ENCODE peak calls at places on chromosomes 7 and 10, in ten cellular contexts. R is heart left ventricle, M is body of pancreas, K is GM10248, F is epithelial cell of esophagus, A is IMR-90, Z is WTC11, N is foreskin fibroblast, Q is foreskin keratinocyte, G is activated B cell treated with CpG ODN at 0.5 μM for 24 hours. O is an unnamed sample.

GRCh38 chr7:74409571-74409970 is 44.1 kb upstream of the GTF2IRD1 start:
- DNase-seq in F (no peak), M (no peak), K (no peak), Z (no peak), R (no peak), G (no peak), Q (no peak), N (no peak), A (no peak), O (no peak)

GRCh38 chr10:71939861-71940474 is 24.2 kb upstream of the CHST3 start:
- DNase-seq in K (no peak), A (no peak), F (no peak), G (no peak), Z (no peak), M (no peak), R (no peak), Q (no peak), N (no peak), O (no peak)

GRCh38 chr7:154484406-154484805 is 432.2 kb downstream of the DPP6 start:
- DNase-seq in G (no peak), Q (no peak), F (no peak), K (no peak), A (no peak), Z (no peak), M (no peak), N (no peak), R (no peak), O (no peak)

GRCh38 chr10:1142596-1142995 is 86.4 kb downstream of the WDR37 start:
- DNase-seq in A (no peak), Q (no peak), R (no peak), Z (no peak), M (no peak), F (peak), G (no peak), N (no peak), K (no peak), O (no peak)

GRCh38 chr10:1476106-1476803 is 261.1 kb downstream of the ADARB2 start:
- DNase-seq in Z (no peak), K (no peak), M (no peak), G (no peak), N (no peak), Q (no peak), R (no peak), F (no peak), A (no peak), O (no peak)

GRCh38 chr7:95473276-95473985 is 12.3 kb upstream of the ASB4 start:
- DNase-seq in N (no peak), R (no peak), A (no peak), F (no peak), Q (no peak), Z (no peak), G (no peak), K (no peak), M (no peak), O (no peak)

GRCh38 chr7:106047146-106047545 is 65.0 kb downstream of the SYPL1 start:
- DNase-seq in Z (no peak), N (no peak), G (no peak), Q (no peak), K (no peak), A (no peak), F (no peak), M (no peak), R (no peak), O (no peak)

GRCh38 chr7:139823855-139824670 is 5.0 kb upstream of the TBXAS1 start:
- DNase-seq in N (peak), R (no peak), Z (no peak), Q (no peak), G (no peak), K (no peak), F (no peak), M (no peak), A (peak), O (no peak)

GRCh38 chr10:75596930-75597629 is 165.7 kb downstream of the LRMDA start:
- DNase-seq in M (no peak), R (no peak), K (no peak), Z (no peak), Q (no peak), G (no peak), N (no peak), F (no peak), A (no peak), O (no peak)

GRCh38 chr10:121595806-121596667 is 2.2 kb downstream of the FGFR2 start:
- DNase-seq in M (peak), A (no peak), Z (peak), G (no peak), Q (no peak), N (no peak), K (no peak), F (no peak), R (no peak), O (no peak)

GRCh38 chr7:51357821-51358220 is 41.2 kb upstream of the COBL start:
- DNase-seq in R (no peak), K (no peak), N (no peak), A (no peak), Q (no peak), F (no peak), M (no peak), G (no peak), Z (no peak), O (no peak)
- TF ChIP-seq CTCF in R (no peak), K (no peak), N (no peak), A (no peak), Q (peak), F (no peak), M (no peak), G (no peak), Z (no peak), O (no peak)

GRCh38 chr7:25894002-25894901 is 257.7 kb upstream of the NFE2L3 start:
- DNase-seq in Q (peak), K (peak), F (peak), M (peak), R (no peak), Z (peak), A (no peak), G (no peak), N (no peak), O (no peak)
- TF ChIP-seq CTCF in Q (no peak), K (no peak), F (no peak), M (no peak), R (no peak), Z (no peak), A (no peak), G (no peak), N (no peak), O (no peak)

GRCh38 chr10:98293550-98294269 is 25.7 kb upstream of the LOXL4 start:
- DNase-seq in Q (peak), Z (no peak), N (peak), M (no peak), G (no peak), K (no peak), F (peak), R (peak), A (no peak), O (no peak)

GRCh38 chr10:98295907-98296306 is 27.9 kb upstream of the LOXL4 start:
- DNase-seq in F (no peak), Q (no peak), G (no peak), K (no peak), Z (no peak), R (no peak), A (peak), M (no peak), N (peak), O (no peak)

GRCh38 chr10:98294270-98294627 is 26.3 kb upstream of the LOXL4 start:
- DNase-seq in F (no peak), A (no peak), Q (no peak), M (no peak), K (no peak), N (no peak), G (no peak), Z (no peak), R (no peak), O (no peak)

GRCh38 chr10:98295401-98295811 is 27.4 kb upstream of the LOXL4 start:
- DNase-seq in R (no peak), K (no peak), A (no peak), F (no peak), G (no peak), Z (no peak), Q (no peak), M (no peak), N (no peak), O (no peak)

GRCh38 chr10:98296514-98296913 is 28.5 kb upstream of the LOXL4 start:
- DNase-seq in M (no peak), F (peak), R (no peak), Q (peak), A (peak), Z (no peak), N (peak), G (no peak), K (no peak), O (no peak)
- TF ChIP-seq CTCF in M (no peak), F (no peak), R (no peak), Q (peak), A (no peak), Z (no peak), N (no peak), G (no peak), K (no peak), O (no peak)

DNA sequence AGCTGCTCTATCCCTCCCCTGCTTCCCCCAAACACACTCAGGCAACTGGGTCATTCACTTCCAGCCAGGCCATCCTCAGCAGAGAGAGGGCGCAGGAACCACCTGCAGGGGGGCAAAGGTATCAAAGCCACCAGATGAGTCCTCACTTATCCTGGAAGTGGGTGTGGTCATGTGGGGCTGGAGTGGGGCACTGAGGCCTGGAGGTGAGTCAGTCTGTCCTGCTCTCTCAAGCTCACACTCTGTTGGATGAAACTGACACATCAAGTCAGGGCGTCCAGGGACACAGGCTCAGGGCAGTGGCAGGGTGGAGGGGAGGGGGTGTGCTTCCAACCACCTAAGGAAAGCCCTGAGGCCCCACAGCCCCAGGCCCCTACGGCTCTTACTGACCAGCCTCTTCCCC is 8.0 kb upstream of the ELFN1 start:
- DNase-seq in G (no peak), M (no peak), Q (no peak), N (no peak), R (no peak), Z (peak), K (no peak), F (no peak), A (no peak), O (no peak)
- TF ChIP-seq CTCF in G (no peak), M (no peak), Q (no peak), N (no peak), R (no peak), Z (no peak), K (no peak), F (no peak), A (no peak), O (no peak)

GRCh38 chr10:63901916-63902315 is 380.7 kb downstream of the REEP3 start:
- DNase-seq in Q (no peak), G (no peak), M (no peak), R (no peak), N (no peak), K (no peak), A (no peak), Z (no peak), F (no peak), O (no peak)

GRCh38 chr10:63896992-63897391 is 375.8 kb downstream of the REEP3 start:
- DNase-seq in A (no peak), F (peak), R (no peak), Z (no peak), Q (no peak), G (no peak), N (no peak), M (no peak), K (no peak), O (no peak)

DNA sequence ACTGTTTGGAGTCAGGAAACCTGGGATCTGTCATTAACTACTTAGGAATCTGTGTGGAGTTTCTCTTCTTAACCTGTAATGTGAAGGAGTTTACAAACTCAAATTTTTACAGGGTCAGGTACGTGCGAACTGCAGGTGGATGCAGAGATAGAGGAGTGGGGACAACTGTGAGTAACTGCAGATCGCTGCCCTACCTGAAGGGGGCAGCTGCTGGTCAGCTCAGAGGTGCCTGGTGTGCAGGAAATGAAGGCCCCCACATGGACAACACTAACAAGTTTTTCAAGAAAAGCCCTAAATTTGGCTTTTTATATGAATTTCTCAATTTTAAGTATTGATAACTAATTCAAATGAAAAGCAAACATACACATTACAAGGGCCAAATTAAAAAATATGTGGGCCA is 380.0 kb downstream of the REEP3 start:
- DNase-seq in F (no peak), G (no peak), K (no peak), M (no peak), R (no peak), Z (peak), Q (no peak), A (no peak), N (no peak), O (no peak)
- TF ChIP-seq CTCF in F (no peak), G (no peak), K (peak), M (no peak), R (no peak), Z (peak), Q (peak), A (no peak), N (no peak), O (peak)

GRCh38 chr7:42617781-42618457 is 294.0 kb downstream of the C7orf25 start:
- DNase-seq in N (peak), Z (peak), G (no peak), R (no peak), K (no peak), A (no peak), M (no peak), Q (no peak), F (no peak), O (no peak)
- TF ChIP-seq CTCF in N (no peak), Z (peak), G (no peak), R (no peak), K (no peak), A (no peak), M (no peak), Q (no peak), F (no peak), O (no peak)

GRCh38 chr10:132224343-132225072 is 37.8 kb downstream of the DPYSL4 start:
- DNase-seq in F (no peak), R (no peak), G (no peak), Z (no peak), N (no peak), K (no peak), Q (no peak), A (peak), M (no peak), O (no peak)
- TF ChIP-seq CTCF in F (no peak), R (no peak), G (no peak), Z (no peak), N (peak), K (no peak), Q (no peak), A (peak), M (no peak), O (no peak)

DNA sequence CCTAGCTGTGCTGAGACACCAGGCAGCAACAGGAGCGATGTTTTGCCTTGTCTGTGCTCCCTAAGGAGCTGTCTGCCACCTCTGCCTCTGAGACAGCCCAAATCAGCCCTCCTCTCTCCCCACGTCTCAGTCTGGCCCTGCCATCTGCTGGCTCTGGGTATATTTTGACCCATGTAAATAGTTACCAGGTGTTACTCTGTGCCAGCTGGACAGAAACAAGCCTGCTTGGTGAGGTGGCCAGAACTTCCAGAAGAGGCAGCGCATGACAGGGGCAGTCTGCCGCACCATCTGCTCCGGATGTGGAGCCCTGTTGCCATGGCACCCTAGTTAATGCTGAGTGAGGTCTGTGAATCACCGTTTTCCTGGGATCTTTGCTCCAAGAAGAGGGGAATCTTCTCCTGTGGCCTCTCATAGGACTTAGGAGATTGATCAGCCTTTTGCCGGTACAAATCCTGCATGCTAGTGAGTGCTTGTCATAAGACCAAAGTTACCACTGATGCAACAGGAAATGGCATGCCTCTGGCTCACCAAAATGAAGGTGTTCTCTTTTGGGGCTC is 31.8 kb downstream of the GSTO2 start:
- DNase-seq in R (peak), F (peak), G (no peak), K (no peak), Z (no peak), A (peak), M (peak), N (peak), Q (peak), O (no peak)
- TF ChIP-seq CTCF in R (no peak), F (no peak), G (no peak), K (no peak), Z (no peak), A (peak), M (peak), N (peak), Q (peak), O (no peak)

O was measured in CD14-positive monocyte.